ENCODE peak calls at places on chromosomes 3 and 15, in five cellular contexts. G, K, U, F and Q are unnamed samples.

GRCh38 chr3:135091956-135092355 is 296.9 kb downstream of the EPHB1 start:
- DNase-seq in U (no peak), G (no peak), K (no peak), F (no peak), Q (no peak)

GRCh38 chr3:129417354-129417753 is 11.1 kb downstream of the EFCAB12 start:
- DNase-seq in U (no peak), F (no peak), G (peak), K (peak), Q (no peak)

GRCh38 chr15:93045191-93045785 is 43.7 kb downstream of the RGMA start:
- DNase-seq in U (peak), K (no peak), G (no peak), F (no peak), Q (no peak)

GRCh38 chr3:170997966-170998913 is 28.3 kb downstream of the SLC2A2 start:
- DNase-seq in G (peak), U (no peak), F (peak), K (peak), Q (no peak)

GRCh38 chr3:46491089-46492070 is 6.4 kb upstream of the RTP3 start:
- DNase-seq in U (no peak), K (no peak), G (no peak), F (no peak), Q (no peak)

GRCh38 chr3:115617573-115617972 is 5.7 kb upstream of the GAP43 start:
- DNase-seq in K (no peak), U (no peak), G (no peak), F (no peak), Q (no peak)

GRCh38 chr15:95604634-95605036 is 725.9 kb upstream of the NR2F2 start:
- DNase-seq in K (peak), G (peak), U (no peak), F (peak), Q (no peak)

GRCh38 chr3:159724627-159725026 is 264.0 kb upstream of the IL12A start:
- DNase-seq in F (no peak), K (no peak), G (peak), U (no peak), Q (no peak)

GRCh38 chr15:98823012-98823458 is 174.7 kb downstream of the IGF1R start:
- DNase-seq in G (peak), F (peak), U (no peak), K (peak), Q (no peak)

GRCh38 chr3:66038726-66039589 is at the start of gene MAGI1:
- DNase-seq in U (peak), K (peak), G (peak), F (peak), Q (peak)

GRCh38 chr3:125165948-125166553 is 46.5 kb downstream of the SLC12A8 start:
- DNase-seq in F (no peak), U (no peak), G (no peak), K (no peak), Q (no peak)

GRCh38 chr15:60399246-60399915 is 1.6 kb upstream of the ANXA2 start:
- DNase-seq in F (no peak), G (no peak), K (no peak), U (no peak), Q (no peak)

GRCh38 chr3:182793663-182794454 is 555 bp downstream of the ATP11B start:
- DNase-seq in K (peak), U (peak), F (peak), G (peak), Q (no peak)

GRCh38 chr15:66841953-66842681 is 140.1 kb downstream of the SMAD6 start:
- DNase-seq in K (peak), F (peak), U (peak), G (peak), Q (peak)

GRCh38 chr15:71396536-71397125 is 281.4 kb downstream of the THSD4 start:
- DNase-seq in K (no peak), F (no peak), G (no peak), U (no peak), Q (no peak)
- H3K4me3 ChIP-seq in K (no peak), F (no peak), G (no peak), U (no peak), Q (peak)

GRCh38 chr15:47985568-47985967 is 135.2 kb upstream of the SLC24A5 start:
- DNase-seq in F (no peak), G (no peak), K (no peak), U (no peak), Q (no peak)

GRCh38 chr15:47988564-47988963 is 132.2 kb upstream of the SLC24A5 start:
- DNase-seq in F (no peak), U (no peak), G (no peak), K (no peak), Q (no peak)

GRCh38 chr15:47987461-47987860 is 133.3 kb upstream of the SLC24A5 start:
- DNase-seq in K (no peak), F (no peak), G (no peak), U (no peak), Q (no peak)

GRCh38 chr15:47990821-47991220 is 130.0 kb upstream of the SLC24A5 start:
- DNase-seq in F (no peak), K (no peak), U (no peak), G (no peak), Q (no peak)

DNA sequence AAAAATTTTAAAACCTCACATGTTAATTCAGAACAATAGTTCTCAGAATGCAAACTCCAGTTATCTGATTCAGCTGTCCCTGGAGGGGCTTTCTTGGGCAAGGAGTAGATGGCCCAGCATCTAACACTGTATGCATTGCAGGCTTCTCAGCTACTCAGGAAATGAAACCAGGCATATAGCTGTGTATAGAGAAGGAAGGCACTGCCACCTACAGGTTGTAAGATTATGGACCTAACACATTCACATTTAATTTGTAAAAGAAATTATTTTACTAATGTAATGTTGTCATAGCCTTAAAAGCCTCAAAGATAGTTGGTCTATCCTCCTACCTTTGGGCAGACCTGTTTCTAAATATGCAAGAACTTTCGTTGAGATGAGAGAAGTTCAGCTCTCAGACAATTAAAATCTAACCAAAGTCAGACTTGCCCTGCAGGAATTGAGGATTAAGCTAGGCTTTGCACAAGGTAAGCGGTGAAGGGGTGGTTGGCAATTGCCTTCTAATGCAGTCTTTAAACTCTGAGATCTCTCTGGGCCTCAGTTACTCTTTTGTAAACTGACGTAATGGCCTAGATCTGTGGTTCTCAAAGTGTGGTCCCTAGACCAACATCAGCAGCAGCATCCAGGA is 132.8 kb upstream of the SLC24A5 start:
- DNase-seq in U (no peak), K (peak), G (peak), F (peak), Q (no peak)
- TF ChIP-seq CTCF in U (peak), K (peak), G (peak), F (peak), Q (peak)

GRCh38 chr3:185583925-185584324 is 2.2 kb upstream of the SENP2 start:
- DNase-seq in K (no peak), G (no peak), F (peak), U (no peak), Q (no peak)
- H3K4me3 ChIP-seq in K (no peak), G (no peak), F (no peak), U (no peak), Q (no peak)

DNA sequence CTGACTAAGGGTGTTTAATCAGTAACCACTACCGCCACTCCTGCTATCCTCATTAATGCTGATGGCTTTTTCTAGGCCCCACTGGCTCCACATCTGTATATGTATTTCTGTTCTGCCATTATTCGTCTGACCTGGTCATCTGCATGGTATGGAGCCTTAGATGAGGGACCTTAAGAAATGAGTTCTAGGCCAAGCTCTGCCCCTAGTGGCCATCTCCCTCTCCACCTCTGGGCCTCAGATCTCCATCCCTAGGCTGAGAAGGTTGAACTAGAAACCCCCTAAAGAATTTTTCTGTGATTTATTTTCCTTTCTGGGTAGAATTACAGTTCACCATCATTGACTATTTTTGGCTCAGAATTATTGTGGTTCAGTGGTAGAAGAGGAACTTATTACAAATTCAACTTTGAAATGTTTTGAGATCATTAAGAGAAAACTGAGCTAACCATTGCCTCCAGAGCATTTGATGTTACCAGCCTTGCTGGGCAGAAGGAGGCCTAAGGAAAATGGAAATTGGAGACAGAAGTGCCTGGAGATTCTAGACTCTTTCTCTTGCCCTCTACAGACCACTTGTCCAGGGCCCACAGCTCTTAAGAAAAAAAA is 325.2 kb upstream of the NR2E3 start:
- DNase-seq in G (no peak), U (no peak), F (no peak), K (no peak), Q (no peak)
- TF ChIP-seq CTCF in G (peak), U (peak), F (peak), K (peak), Q (peak)